ENCODE peak calls at places on chromosomes 1 and 21, in nine cellular contexts. D, Z, G, A, H, U, S, K and R are unnamed samples.

GRCh38 chr1:108949044-108949443 is 14.2 kb downstream of the CLCC1 start:
- DNase-seq in H (no peak), S (no peak), D (no peak), Z (no peak), G (no peak), U (no peak), K (no peak), A (no peak), R (no peak)

GRCh38 chr1:244236721-244237120 is 185.6 kb downstream of the ZBTB18 start:
- DNase-seq in A (no peak), G (no peak), K (no peak), S (no peak), Z (no peak), D (no peak), H (no peak), U (no peak), R (no peak)

GRCh38 chr1:175267716-175268416 is 75.3 kb upstream of the KIAA0040 start:
- DNase-seq in G (no peak), D (peak; percentile 66), S (peak; percentile 91), Z (no peak), A (no peak), H (no peak), U (no peak), K (peak; percentile 75), R (no peak)

GRCh38 chr1:178102218-178102617 is 8.3 kb downstream of the RASAL2 start:
- DNase-seq in H (no peak), S (no peak), D (no peak), G (no peak), A (no peak), Z (no peak), U (no peak), K (no peak), R (no peak)

GRCh38 chr1:206143537-206144155 is 26.5 kb upstream of the AVPR1B start:
- DNase-seq in S (no peak), D (no peak), A (no peak), H (no peak), U (no peak), K (no peak), Z (no peak), G (no peak), R (no peak)

GRCh38 chr1:31991202-31991601 is 22.5 kb upstream of the KHDRBS1 start:
- DNase-seq in D (peak; percentile 19), S (no peak), A (no peak), H (no peak), G (no peak), Z (no peak), U (no peak), K (no peak), R (no peak)

GRCh38 chr1:182374101-182374834 is 17.3 kb downstream of the GLUL start:
- DNase-seq in Z (no peak), D (no peak), S (no peak), G (no peak), K (no peak), U (no peak), A (no peak), H (no peak), R (no peak)

GRCh38 chr1:78033797-78034172 is 12.0 kb upstream of the GIPC2 start:
- DNase-seq in Z (no peak), H (no peak), D (no peak), S (no peak), K (no peak), A (no peak), G (no peak), U (no peak), R (no peak)

GRCh38 chr1:41349361-41350054 is 11.7 kb upstream of the FOXO6 start:
- DNase-seq in G (no peak), A (no peak), U (no peak), K (no peak), Z (no peak), S (no peak), D (no peak), H (no peak), R (no peak)

GRCh38 chr21:34736116-34736870 is 67.5 kb downstream of the CLIC6 start:
- DNase-seq in A (no peak), U (no peak), Z (peak; percentile 33), S (no peak), G (no peak), K (no peak), H (no peak), D (no peak), R (no peak)

GRCh38 chr21:34732388-34732821 is 63.6 kb downstream of the CLIC6 start:
- DNase-seq in S (no peak), Z (no peak), G (no peak), D (no peak), U (no peak), H (no peak), A (no peak), K (no peak), R (no peak)

GRCh38 chr21:34734696-34735095 is 65.9 kb downstream of the CLIC6 start:
- DNase-seq in H (no peak), S (no peak), A (no peak), U (no peak), Z (peak; percentile 75), D (no peak), K (no peak), G (no peak), R (no peak)

GRCh38 chr21:34730756-34731445 is 62.1 kb downstream of the CLIC6 start:
- DNase-seq in S (no peak), U (no peak), D (no peak), K (no peak), Z (peak; percentile 42), H (no peak), G (no peak), A (no peak), R (no peak)

DNA sequence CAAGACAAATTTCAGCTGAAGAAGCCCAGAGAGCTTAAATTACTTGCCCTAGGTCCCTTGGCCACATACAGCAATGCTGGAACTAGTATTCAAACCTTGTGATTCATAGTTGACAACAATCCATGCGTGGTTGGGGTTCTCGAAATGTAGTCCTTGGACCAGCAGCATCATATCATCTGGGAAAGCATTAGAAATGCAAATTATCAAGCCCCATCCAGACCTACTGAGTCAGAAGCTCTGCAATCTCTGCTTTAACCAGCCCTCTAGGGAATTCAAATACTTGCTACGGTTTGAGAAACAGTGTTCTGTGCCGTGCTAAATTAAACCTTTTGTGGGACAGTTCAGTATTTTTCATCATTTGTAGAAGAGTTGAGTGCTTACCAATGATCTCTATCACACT is 65.1 kb downstream of the CLIC6 start:
- DNase-seq in G (no peak), U (no peak), K (no peak), D (no peak), Z (no peak), A (no peak), H (no peak), S (no peak), R (no peak)
- H3K27me3 ChIP-seq in G (no peaks in the 10 kb centered on the region), U (peaks cover 2% of the 10 kb centered on the region), K (peaks cover 58% of the 10 kb centered on the region), D (peaks cover 39% of the 10 kb centered on the region), Z (no peaks in the 10 kb centered on the region), A (peaks cover 3% of the 10 kb centered on the region), H (no peaks in the 10 kb centered on the region), S (no peaks in the 10 kb centered on the region), R (no peaks in the 10 kb centered on the region)

GRCh38 chr1:91804546-91805023 is 81.4 kb downstream of the TGFBR3 start:
- DNase-seq in G (peak; percentile 96), A (peak; percentile 95), D (peak; percentile 70), S (no peak), U (no peak), Z (no peak), H (no peak), K (no peak), R (no peak)
- H3K4me1 ChIP-seq in G (peaks cover 47% of the 10 kb centered on the region), A (peaks cover 27% of the 10 kb centered on the region), D (peaks cover 4% of the 10 kb centered on the region), S (peaks cover 72% of the 10 kb centered on the region), U (peaks cover 11% of the 10 kb centered on the region), Z (no peaks in the 10 kb centered on the region), H (peaks cover 13% of the 10 kb centered on the region), K (peaks cover 71% of the 10 kb centered on the region), R (no peaks in the 10 kb centered on the region)

DNA sequence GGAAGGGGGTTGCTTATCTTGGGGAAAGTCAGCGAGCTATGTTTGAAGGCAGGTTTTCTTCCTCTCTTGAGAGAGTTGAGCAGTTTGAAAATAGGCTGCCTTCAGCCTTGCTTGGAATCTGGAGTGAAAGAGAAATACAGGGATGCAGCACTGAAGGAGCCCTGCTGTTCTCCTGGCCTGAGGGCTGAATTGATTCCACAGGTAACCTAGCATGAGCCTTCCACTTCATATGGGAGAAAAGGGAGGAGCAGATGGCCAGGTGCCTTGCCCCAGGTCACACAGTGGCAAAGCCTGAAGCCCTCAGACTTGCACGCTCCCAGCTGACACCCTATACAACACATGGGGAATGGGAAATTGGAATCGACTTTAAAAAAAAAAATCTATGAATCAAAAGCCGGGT is 88.0 kb upstream of the WLS start:
- DNase-seq in Z (no peak), K (no peak), S (no peak), G (no peak), U (no peak), D (no peak), H (no peak), A (no peak), R (no peak)
- H3K4me3 ChIP-seq in Z (no peak overlapping the region), K (no peak overlapping the region), S (no peak overlapping the region), G (no peak overlapping the region), U (no peak overlapping the region), D (no peak overlapping the region), H (no peak overlapping the region), A (no peak overlapping the region), R (no peak overlapping the region)

GRCh38 chr1:203117611-203118575 is 9.6 kb upstream of the ADORA1 start:
- DNase-seq in D (peak; percentile 81), Z (peak; percentile 39), H (peak; percentile 90), A (no peak), U (peak; percentile 10), K (peak; percentile 74), S (peak; percentile 80), G (no peak), R (peak; percentile 89)

GRCh38 chr1:203116048-203116810 is 11.3 kb upstream of the ADORA1 start:
- DNase-seq in S (no peak), K (no peak), A (no peak), H (no peak), G (no peak), D (no peak), U (no peak), Z (no peak), R (no peak)

GRCh38 chr1:203112451-203112850 is 15.1 kb upstream of the ADORA1 start:
- DNase-seq in K (no peak), H (no peak), A (no peak), Z (no peak), G (no peak), S (no peak), U (no peak), D (no peak), R (no peak)

GRCh38 chr1:203113308-203113707 is 14.2 kb upstream of the ADORA1 start:
- DNase-seq in Z (no peak), D (no peak), K (no peak), A (no peak), S (no peak), U (no peak), H (no peak), G (no peak), R (no peak)

GRCh38 chr1:203114202-203114601 is 13.3 kb upstream of the ADORA1 start:
- DNase-seq in G (no peak), K (no peak), Z (no peak), D (no peak), H (no peak), S (no peak), A (no peak), U (no peak), R (no peak)
- H3K27me3 ChIP-seq in G (peaks cover 11% of the 10 kb centered on the region), K (peaks cover 35% of the 10 kb centered on the region), Z (peaks cover 3% of the 10 kb centered on the region), D (peaks cover 44% of the 10 kb centered on the region), H (peaks cover 14% of the 10 kb centered on the region), S (peaks cover 10% of the 10 kb centered on the region), A (peaks cover 6% of the 10 kb centered on the region), U (peaks cover 16% of the 10 kb centered on the region), R (peaks cover 62% of the 10 kb centered on the region)

GRCh38 chr1:162674018-162674608 is 41.8 kb downstream of the DDR2 start:
- DNase-seq in A (no peak), U (no peak), G (no peak), Z (no peak), S (no peak), H (no peak), K (no peak), D (peak; percentile 55), R (no peak)
- H3K4me1 ChIP-seq in A (no peaks in the 10 kb centered on the region), U (peaks cover 10% of the 10 kb centered on the region), G (no peaks in the 10 kb centered on the region), Z (no peaks in the 10 kb centered on the region), S (peaks cover 82% of the 10 kb centered on the region), H (peaks cover 13% of the 10 kb centered on the region), K (peaks cover 68% of the 10 kb centered on the region), D (no peaks in the 10 kb centered on the region), R (no peaks in the 10 kb centered on the region)